ENCODE peak calls at places on chromosome 1, in five cellular contexts. One of them, this sample, is unnamed.

GRCh38 chr1:113531321-113531720 is 141.0 kb downstream of the MAGI3 start:
- DNase-seq in neural progenitor cell: no peak
- DNase-seq in cardiac fibroblast: no peak
- DNase-seq in heart left ventricle: no peak
- DNase-seq in spleen: no peak
- DNase-seq in this sample: no peak

GRCh38 chr1:59046730-59047157 is 250.2 kb upstream of the FGGY start:
- DNase-seq in neural progenitor cell: no peak
- DNase-seq in cardiac fibroblast: no peak
- DNase-seq in heart left ventricle: no peak
- DNase-seq in spleen: peak
- DNase-seq in this sample: no peak

GRCh38 chr1:111553199-111553598 is 49.8 kb upstream of the ADORA3 start:
- DNase-seq in neural progenitor cell: no peak
- DNase-seq in cardiac fibroblast: peak
- DNase-seq in heart left ventricle: no peak
- DNase-seq in spleen: no peak
- DNase-seq in this sample: no peak

GRCh38 chr1:232880354-232880753 is 70.1 kb upstream of the NTPCR start:
- DNase-seq in neural progenitor cell: peak
- DNase-seq in cardiac fibroblast: peak
- DNase-seq in heart left ventricle: no peak
- DNase-seq in spleen: no peak
- DNase-seq in this sample: peak

GRCh38 chr1:105886309-105886708 is 1170.2 kb upstream of the PRMT6 start:
- DNase-seq in neural progenitor cell: no peak
- DNase-seq in cardiac fibroblast: no peak
- DNase-seq in heart left ventricle: no peak
- DNase-seq in spleen: no peak
- DNase-seq in this sample: no peak

GRCh38 chr1:229230893-229231753 is 39.8 kb upstream of the RAB4A start:
- DNase-seq in neural progenitor cell: peak
- DNase-seq in cardiac fibroblast: peak
- DNase-seq in heart left ventricle: no peak
- DNase-seq in spleen: no peak
- DNase-seq in this sample: no peak

GRCh38 chr1:26391450-26391849 is 18.9 kb upstream of the ZNF683 start:
- DNase-seq in neural progenitor cell: peak
- DNase-seq in cardiac fibroblast: peak
- DNase-seq in heart left ventricle: no peak
- DNase-seq in spleen: peak
- DNase-seq in this sample: no peak

GRCh38 chr1:234645474-234645953 is 35.5 kb upstream of the IRF2BP2 start:
- DNase-seq in neural progenitor cell: no peak
- DNase-seq in cardiac fibroblast: peak
- DNase-seq in heart left ventricle: no peak
- DNase-seq in spleen: no peak
- DNase-seq in this sample: no peak

GRCh38 chr1:22133247-22133927 is 9.5 kb downstream of the WNT4 start:
- DNase-seq in neural progenitor cell: peak
- DNase-seq in cardiac fibroblast: no peak
- DNase-seq in heart left ventricle: no peak
- DNase-seq in spleen: no peak
- DNase-seq in this sample: no peak

GRCh38 chr1:239913141-239913585 is 178.5 kb upstream of the FMN2 start:
- DNase-seq in neural progenitor cell: no peak
- DNase-seq in cardiac fibroblast: no peak
- DNase-seq in heart left ventricle: no peak
- DNase-seq in spleen: no peak
- DNase-seq in this sample: no peak

GRCh38 chr1:22255341-22256212 is 112.7 kb upstream of the WNT4 start:
- DNase-seq in neural progenitor cell: no peak
- DNase-seq in cardiac fibroblast: no peak
- DNase-seq in heart left ventricle: no peak
- DNase-seq in spleen: no peak
- DNase-seq in this sample: no peak

GRCh38 chr1:19942088-19942487 is 18.7 kb upstream of the PLA2G2E start:
- DNase-seq in neural progenitor cell: no peak
- DNase-seq in cardiac fibroblast: peak
- DNase-seq in heart left ventricle: no peak
- DNase-seq in spleen: no peak
- DNase-seq in this sample: no peak

GRCh38 chr1:64941466-64942117 is 24.8 kb downstream of the JAK1 start:
- DNase-seq in neural progenitor cell: no peak
- DNase-seq in cardiac fibroblast: no peak
- DNase-seq in heart left ventricle: no peak
- DNase-seq in spleen: no peak
- DNase-seq in this sample: no peak

GRCh38 chr1:109764561-109765482 is 1.1 kb upstream of the EPS8L3 start:
- DNase-seq in neural progenitor cell: no peak
- DNase-seq in cardiac fibroblast: no peak
- DNase-seq in heart left ventricle: no peak
- DNase-seq in spleen: peak
- DNase-seq in this sample: peak

GRCh38 chr1:39317910-39318633 is 113.6 kb downstream of the MACF1 start:
- DNase-seq in neural progenitor cell: no peak
- DNase-seq in cardiac fibroblast: peak
- DNase-seq in heart left ventricle: no peak
- DNase-seq in spleen: peak
- DNase-seq in this sample: no peak

GRCh38 chr1:110283677-110284076 is 55.5 kb upstream of the RBM15 start:
- DNase-seq in neural progenitor cell: no peak
- DNase-seq in cardiac fibroblast: peak
- DNase-seq in heart left ventricle: no peak
- DNase-seq in spleen: no peak
- DNase-seq in this sample: no peak

GRCh38 chr1:246698466-246699094 is 25.6 kb upstream of the SCCPDH start:
- DNase-seq in neural progenitor cell: no peak
- DNase-seq in cardiac fibroblast: no peak
- DNase-seq in heart left ventricle: no peak
- DNase-seq in spleen: no peak
- DNase-seq in this sample: no peak

GRCh38 chr1:237671262-237671661 is 219.5 kb downstream of the ZP4 start:
- DNase-seq in neural progenitor cell: no peak
- DNase-seq in cardiac fibroblast: no peak
- DNase-seq in heart left ventricle: no peak
- DNase-seq in spleen: no peak
- DNase-seq in this sample: peak

GRCh38 chr1:220631238-220631842 is 58.8 kb upstream of the C1orf115 start:
- DNase-seq in neural progenitor cell: no peak
- DNase-seq in cardiac fibroblast: no peak
- DNase-seq in heart left ventricle: no peak
- DNase-seq in spleen: no peak
- DNase-seq in this sample: no peak

DNA sequence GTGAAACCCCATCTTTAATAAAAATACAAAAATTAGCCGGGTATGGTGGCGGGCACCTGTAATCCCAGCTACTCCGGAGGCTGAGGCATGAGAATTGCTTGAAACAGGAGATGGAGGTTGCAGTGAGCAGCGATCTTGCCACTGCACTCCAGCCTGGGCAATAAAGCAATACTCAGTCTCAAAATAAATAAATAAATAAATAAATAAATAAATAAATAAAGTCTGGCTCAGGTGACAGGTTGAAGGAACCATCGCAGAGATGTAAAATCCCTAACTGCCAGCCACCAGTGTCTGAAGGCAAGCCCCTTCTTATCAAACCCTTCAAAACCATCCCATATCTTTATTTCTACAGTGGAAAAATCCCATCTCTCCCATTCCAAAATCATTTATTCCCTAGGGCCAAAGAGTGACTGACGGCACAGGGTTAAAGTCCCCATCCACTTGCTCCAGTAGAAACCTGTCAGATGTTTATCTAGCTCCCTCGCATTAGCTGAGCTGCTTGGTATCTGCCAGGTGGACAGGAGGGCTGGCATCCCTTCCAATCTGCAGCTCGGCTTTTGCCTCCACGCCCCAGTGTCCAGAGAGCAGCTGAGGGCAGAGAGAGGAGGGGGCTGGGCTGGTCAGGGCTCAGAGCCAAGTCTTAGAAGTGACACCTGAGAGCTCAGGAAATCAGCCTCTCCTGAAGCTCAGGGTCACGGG is 5.0 kb downstream of the CSRP1 start:
- DNase-seq in neural progenitor cell: no peak
- DNase-seq in cardiac fibroblast: no peak
- DNase-seq in heart left ventricle: no peak
- DNase-seq in spleen: peak
- DNase-seq in this sample: no peak
- H3K4me3 ChIP-seq in neural progenitor cell: no peak
- H3K4me3 ChIP-seq in cardiac fibroblast: no peak
- H3K4me3 ChIP-seq in heart left ventricle: no peak
- H3K4me3 ChIP-seq in spleen: no peak
- H3K4me3 ChIP-seq in this sample: no peak

DNA sequence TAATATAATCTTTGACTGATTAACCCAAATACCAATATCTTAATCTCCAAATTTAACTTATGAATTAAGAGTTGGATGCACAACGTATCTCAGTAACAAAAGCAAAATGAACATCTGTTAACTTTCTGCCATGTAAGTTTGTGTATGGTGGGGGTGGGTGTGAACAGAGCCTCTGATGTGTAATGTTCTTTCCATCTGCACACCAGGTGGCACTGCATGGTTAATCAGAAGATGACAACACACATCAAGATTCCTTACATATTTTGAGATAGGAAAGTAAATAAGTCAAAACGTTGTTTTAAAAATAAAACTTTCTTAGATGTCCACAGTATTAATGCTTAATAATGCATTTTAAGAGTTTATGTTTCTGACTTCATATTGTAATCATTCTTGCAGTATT is 251.9 kb downstream of the DPYD start:
- DNase-seq in neural progenitor cell: no peak
- DNase-seq in cardiac fibroblast: peak
- DNase-seq in heart left ventricle: no peak
- DNase-seq in spleen: no peak
- DNase-seq in this sample: no peak
- TF ChIP-seq CTCF in neural progenitor cell: no peak
- TF ChIP-seq CTCF in cardiac fibroblast: no peak
- TF ChIP-seq CTCF in heart left ventricle: no peak
- TF ChIP-seq CTCF in spleen: no peak
- TF ChIP-seq CTCF in this sample: no peak

DNA sequence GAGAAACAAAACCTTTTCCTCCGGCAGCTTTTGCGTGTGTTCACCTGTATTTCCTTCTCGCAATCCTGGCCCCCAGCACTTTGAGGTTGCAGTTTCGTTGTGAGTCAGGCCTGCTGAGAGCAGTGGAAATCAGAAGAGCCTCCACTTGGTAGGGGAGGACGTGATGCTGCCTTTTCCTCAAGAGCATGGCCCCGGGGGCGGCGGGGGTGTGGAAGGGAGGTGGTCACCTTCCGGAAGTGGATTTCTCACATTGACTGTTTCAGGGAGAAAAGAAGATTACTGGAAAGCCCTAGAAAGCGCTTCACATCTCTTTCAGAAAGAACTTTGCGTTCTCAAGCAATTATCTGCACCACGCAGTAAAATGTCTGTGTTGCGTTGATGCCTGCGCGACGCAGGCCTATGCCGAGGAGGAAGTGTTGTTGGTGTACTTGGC is 12.2 kb upstream of the IL10 start:
- DNase-seq in neural progenitor cell: no peak
- DNase-seq in cardiac fibroblast: no peak
- DNase-seq in heart left ventricle: no peak
- DNase-seq in spleen: peak
- DNase-seq in this sample: no peak
- H3K4me3 ChIP-seq in neural progenitor cell: no peak
- H3K4me3 ChIP-seq in cardiac fibroblast: no peak
- H3K4me3 ChIP-seq in heart left ventricle: no peak
- H3K4me3 ChIP-seq in spleen: no peak
- H3K4me3 ChIP-seq in this sample: no peak

DNA sequence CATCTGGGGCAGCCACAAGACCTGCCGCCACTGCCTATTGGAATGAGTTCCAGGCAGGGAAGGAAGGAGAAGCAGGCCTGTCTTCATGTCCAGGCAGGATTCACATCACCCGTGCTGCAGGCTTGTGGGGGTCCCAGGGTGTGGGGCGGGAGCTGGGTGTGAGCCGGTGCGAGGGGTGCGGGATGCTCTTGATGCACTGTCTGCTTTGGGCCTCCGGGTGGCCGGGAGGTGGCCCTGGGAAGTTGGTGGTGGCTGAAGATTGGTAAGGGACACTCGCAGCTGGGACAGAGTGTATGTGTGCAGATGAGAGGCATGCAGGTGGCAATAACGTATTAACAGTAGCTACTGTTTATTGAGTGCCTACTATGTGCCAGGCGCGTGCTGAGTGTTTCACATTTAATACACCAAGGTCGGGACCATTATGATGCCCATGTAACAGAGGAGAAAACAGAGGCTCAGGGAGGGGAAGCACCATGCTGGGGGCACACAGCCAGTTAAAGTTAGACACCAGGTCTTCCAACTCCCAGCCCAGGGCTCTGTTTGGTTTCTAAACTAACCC is 3.3 kb downstream of the CROCC start:
- DNase-seq in neural progenitor cell: no peak
- DNase-seq in cardiac fibroblast: no peak
- DNase-seq in heart left ventricle: no peak
- DNase-seq in spleen: no peak
- DNase-seq in this sample: no peak
- TF ChIP-seq CTCF in neural progenitor cell: no peak
- TF ChIP-seq CTCF in cardiac fibroblast: peak
- TF ChIP-seq CTCF in heart left ventricle: no peak
- TF ChIP-seq CTCF in spleen: no peak
- TF ChIP-seq CTCF in this sample: no peak

GRCh38 chr1:48808496-48808895 is 31.8 kb upstream of the BEND5 start:
- DNase-seq in neural progenitor cell: no peak
- DNase-seq in cardiac fibroblast: no peak
- DNase-seq in heart left ventricle: no peak
- DNase-seq in spleen: no peak
- DNase-seq in this sample: peak

GRCh38 chr1:48807599-48808260 is 31.0 kb upstream of the BEND5 start:
- DNase-seq in neural progenitor cell: peak
- DNase-seq in cardiac fibroblast: no peak
- DNase-seq in heart left ventricle: no peak
- DNase-seq in spleen: no peak
- DNase-seq in this sample: peak

DNA sequence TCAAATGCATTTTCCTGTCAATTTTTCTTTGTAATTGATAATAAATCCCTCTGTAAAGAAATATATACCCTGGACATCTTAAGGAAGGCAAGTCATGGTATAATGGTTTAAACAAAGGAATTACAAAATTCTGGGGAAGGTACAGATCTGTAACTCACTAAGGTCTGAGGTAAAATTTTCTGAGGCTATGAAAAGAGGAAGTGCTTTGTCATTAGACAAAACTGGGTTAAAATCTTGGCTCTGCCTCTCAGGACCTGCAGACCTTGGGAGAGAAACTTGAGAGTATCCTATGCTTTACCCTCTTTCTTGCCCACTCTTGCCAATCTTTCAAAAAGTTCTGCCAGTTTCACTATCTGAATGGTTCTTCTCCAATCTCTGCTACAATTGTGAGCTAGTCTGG is 26.8 kb upstream of the BEND5 start:
- DNase-seq in neural progenitor cell: no peak
- DNase-seq in cardiac fibroblast: no peak
- DNase-seq in heart left ventricle: no peak
- DNase-seq in spleen: no peak
- DNase-seq in this sample: no peak
- H3K4me3 ChIP-seq in neural progenitor cell: no peak
- H3K4me3 ChIP-seq in cardiac fibroblast: no peak
- H3K4me3 ChIP-seq in heart left ventricle: no peak
- H3K4me3 ChIP-seq in spleen: no peak
- H3K4me3 ChIP-seq in this sample: no peak

This sample was measured in testis.